ENCODE peak calls at places on chromosome 2, in five cellular contexts. R is NB4, E is tibial artery, O is PC-9, A is mammary epithelial cell. B is an unnamed sample.

GRCh38 chr2:50556934-50557575 is 474.9 kb downstream of the NRXN1 start:
- DNase-seq in R (no peak), E (no peak), O (no peak), A (peak), B (peak)

GRCh38 chr2:43300781-43301586 is 74.6 kb upstream of the ZFP36L2 start:
- DNase-seq in R (no peak), E (no peak), O (no peak), A (peak), B (peak)

GRCh38 chr2:109324859-109325258 is 195.9 kb downstream of the SH3RF3 start:
- DNase-seq in R (peak), E (peak), O (peak), A (peak), B (peak)

GRCh38 chr2:236769981-236770671 is 200.5 kb downstream of the ACKR3 start:
- DNase-seq in R (peak), E (no peak), O (peak), A (peak), B (peak)

GRCh38 chr2:75655861-75656260 is 9.3 kb downstream of the MRPL19 start:
- DNase-seq in R (no peak), E (no peak), O (no peak), A (peak), B (no peak)

GRCh38 chr2:3665886-3666612 is 8.0 kb downstream of the ALLC start:
- DNase-seq in R (no peak), E (peak), O (no peak), A (no peak), B (no peak)

GRCh38 chr2:43136862-43137261 is 89.5 kb downstream of the ZFP36L2 start:
- DNase-seq in R (peak), E (no peak), O (no peak), A (no peak), B (no peak)

GRCh38 chr2:23782647-23783046 is 144.3 kb downstream of the ATAD2B start:
- DNase-seq in R (no peak), E (no peak), O (no peak), A (no peak), B (no peak)

GRCh38 chr2:121019073-121019472 is 265.9 kb downstream of the TFCP2L1 start:
- DNase-seq in R (no peak), E (no peak), O (no peak), A (no peak), B (peak)

GRCh38 chr2:207167129-207167923 is 1.6 kb upstream of the KLF7 start:
- DNase-seq in R (peak), E (no peak), O (no peak), A (peak), B (peak)

GRCh38 chr2:216632321-216632951 is 784 bp upstream of the IGFBP2 start:
- DNase-seq in R (peak), E (no peak), O (no peak), A (no peak), B (no peak)

GRCh38 chr2:45275235-45275805 is 266.1 kb upstream of the SIX2 start:
- DNase-seq in R (no peak), E (no peak), O (peak), A (peak), B (peak)

GRCh38 chr2:127118467-127118866 is 11.5 kb upstream of the BIN1 start:
- DNase-seq in R (no peak), E (no peak), O (no peak), A (no peak), B (no peak)

GRCh38 chr2:134250840-134251461 is 2.9 kb upstream of the MGAT5 start:
- DNase-seq in R (peak), E (no peak), O (no peak), A (no peak), B (no peak)

GRCh38 chr2:43222472-43223146 is 3.8 kb downstream of the ZFP36L2 start:
- DNase-seq in R (peak), E (no peak), O (no peak), A (peak), B (peak)

GRCh38 chr2:32772623-32773221 is 144.9 kb downstream of the TTC27 start:
- DNase-seq in R (peak), E (no peak), O (peak), A (peak), B (peak)

GRCh38 chr2:76850969-76851368 is 671.2 kb downstream of the LRRTM4 start:
- DNase-seq in R (no peak), E (no peak), O (no peak), A (no peak), B (no peak)

GRCh38 chr2:102106133-102106556 is 36.4 kb upstream of the IL1R1 start:
- DNase-seq in R (no peak), E (no peak), O (no peak), A (no peak), B (peak)

GRCh38 chr2:5144159-5144558 is 548.0 kb upstream of the SOX11 start:
- DNase-seq in R (no peak), E (no peak), O (no peak), A (no peak), B (no peak)

GRCh38 chr2:179427065-179427464 is 162.4 kb upstream of the SESTD1 start:
- DNase-seq in R (no peak), E (no peak), O (no peak), A (no peak), B (no peak)

GRCh38 chr2:206452242-206452641 is 8.9 kb downstream of the ADAM23 start:
- DNase-seq in R (no peak), E (no peak), O (no peak), A (no peak), B (peak)

GRCh38 chr2:24026233-24026632 is 16.3 kb downstream of the MFSD2B start:
- DNase-seq in R (no peak), E (no peak), O (no peak), A (no peak), B (no peak)

GRCh38 chr2:80896576-80896975 is 592.0 kb upstream of the LRRTM1 start:
- DNase-seq in R (peak), E (no peak), O (no peak), A (no peak), B (no peak)

GRCh38 chr2:224816816-224817215 is 100.7 kb upstream of the CCDC195 start:
- DNase-seq in R (no peak), E (no peak), O (no peak), A (peak), B (peak)

GRCh38 chr2:65397122-65397521 is 35.3 kb downstream of the SPRED2 start:
- DNase-seq in R (peak), E (no peak), O (no peak), A (no peak), B (no peak)

GRCh38 chr2:156511803-156512202 is 75.6 kb downstream of the GPD2 start:
- DNase-seq in R (no peak), E (no peak), O (no peak), A (no peak), B (no peak)

GRCh38 chr2:148719941-148720436 is 75.4 kb downstream of the EPC2 start:
- DNase-seq in R (no peak), E (no peak), O (no peak), A (no peak), B (no peak)

GRCh38 chr2:199596549-199596948 is 138.8 kb upstream of the SATB2 start:
- DNase-seq in R (peak), E (no peak), O (no peak), A (peak), B (peak)

GRCh38 chr2:52074139-52074719 is 1042.3 kb upstream of the NRXN1 start:
- DNase-seq in R (no peak), E (no peak), O (no peak), A (no peak), B (no peak)

GRCh38 chr2:52077159-52077558 is 1045.2 kb upstream of the NRXN1 start:
- DNase-seq in R (no peak), E (no peak), O (no peak), A (no peak), B (no peak)

GRCh38 chr2:52070665-52071064 is 1038.7 kb upstream of the NRXN1 start:
- DNase-seq in R (no peak), E (no peak), O (no peak), A (no peak), B (no peak)

GRCh38 chr2:52072949-52073348 is 1041.0 kb upstream of the NRXN1 start:
- DNase-seq in R (no peak), E (no peak), O (no peak), A (no peak), B (no peak)
- H3K4me3 ChIP-seq in R (no peak), E (no peak), O (no peak), A (no peak), B (no peak)

GRCh38 chr2:37458133-37458532 is 113.7 kb downstream of the QPCT start:
- DNase-seq in R (no peak), E (no peak), O (no peak), A (no peak), B (no peak)

GRCh38 chr2:37459095-37459981 is 114.9 kb downstream of the QPCT start:
- DNase-seq in R (no peak), E (no peak), O (no peak), A (peak), B (peak)

GRCh38 chr2:37456479-37456878 is 112.0 kb downstream of the QPCT start:
- DNase-seq in R (peak), E (no peak), O (no peak), A (no peak), B (peak)

GRCh38 chr2:37454851-37455762 is 110.7 kb downstream of the QPCT start:
- DNase-seq in R (no peak), E (no peak), O (no peak), A (no peak), B (peak)

DNA sequence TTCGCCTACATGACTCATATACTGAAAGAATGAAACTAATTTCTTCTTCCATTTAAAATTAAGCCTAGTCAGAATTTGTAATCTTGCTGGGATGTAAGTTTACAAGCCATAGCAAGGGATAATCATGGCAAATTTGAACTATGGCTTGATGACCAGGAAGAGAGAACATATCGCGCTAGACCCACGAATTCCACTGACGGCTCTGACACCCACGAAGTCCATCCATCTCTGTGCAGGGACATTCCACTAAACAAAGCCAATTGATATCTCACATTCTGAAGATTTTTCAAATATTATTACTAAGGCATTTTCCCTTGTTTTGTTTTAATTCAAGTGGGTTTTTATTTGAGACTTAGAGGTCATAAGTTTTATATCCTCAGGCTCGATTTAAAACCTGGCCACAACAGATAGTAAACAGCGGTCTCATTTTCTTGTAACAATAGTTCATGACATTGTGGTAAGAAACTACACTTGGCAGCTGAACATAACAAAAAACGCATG is 113.0 kb downstream of the QPCT start:
- DNase-seq in R (no peak), E (no peak), O (no peak), A (no peak), B (no peak)
- TF ChIP-seq CTCF in R (no peak), E (no peak), O (no peak), A (no peak), B (no peak)

DNA sequence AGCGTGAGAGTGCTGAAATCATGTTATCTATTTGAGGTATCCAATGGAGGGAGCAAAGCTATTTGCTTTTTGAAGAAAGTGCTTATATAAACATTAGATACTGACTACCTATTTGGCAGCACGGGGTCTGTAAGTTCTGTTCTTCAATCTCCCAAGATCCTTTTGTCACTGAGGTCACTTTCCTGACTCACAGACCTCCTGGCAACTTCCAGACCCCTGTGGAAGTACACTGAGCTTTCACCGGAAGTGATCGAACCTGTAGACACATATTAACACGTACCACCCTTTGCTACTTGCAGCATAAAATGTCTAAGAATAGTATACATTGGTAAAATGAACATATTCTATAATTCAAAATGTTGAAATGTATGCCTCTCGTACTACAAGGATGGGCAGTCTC is 452.6 kb upstream of the ST6GAL2 start:
- DNase-seq in R (no peak), E (no peak), O (no peak), A (no peak), B (no peak)
- H3K4me3 ChIP-seq in R (no peak), E (no peak), O (no peak), A (no peak), B (no peak)

GRCh38 chr2:94870392-94871225 is 621 bp upstream of the TEKT4 start:
- DNase-seq in R (peak), E (peak), O (peak), A (no peak), B (no peak)
- TF ChIP-seq CTCF in R (peak), E (no peak), O (peak), A (peak), B (peak)

DNA sequence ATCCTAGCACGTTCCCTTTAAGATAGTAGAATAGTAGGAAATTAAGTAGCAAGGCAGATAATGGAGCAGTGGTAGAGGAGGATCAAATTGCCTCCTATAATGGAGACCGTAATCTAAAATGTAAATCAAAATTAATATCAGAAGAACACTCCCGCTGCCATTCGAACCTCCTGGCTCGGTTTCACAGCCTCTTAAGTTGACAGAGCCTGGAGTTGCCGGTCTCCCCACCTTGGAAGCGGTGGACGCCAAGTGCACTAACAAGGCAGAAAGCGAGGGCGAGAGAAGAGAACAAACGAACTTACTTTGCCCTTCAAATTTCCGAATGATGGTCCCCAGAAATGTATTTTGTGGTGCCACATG is 446 bp downstream of the KCNH7 start:
- DNase-seq in R (no peak), E (no peak), O (no peak), A (no peak), B (no peak)
- H3K4me3 ChIP-seq in R (no peak), E (no peak), O (no peak), A (no peak), B (no peak)

DNA sequence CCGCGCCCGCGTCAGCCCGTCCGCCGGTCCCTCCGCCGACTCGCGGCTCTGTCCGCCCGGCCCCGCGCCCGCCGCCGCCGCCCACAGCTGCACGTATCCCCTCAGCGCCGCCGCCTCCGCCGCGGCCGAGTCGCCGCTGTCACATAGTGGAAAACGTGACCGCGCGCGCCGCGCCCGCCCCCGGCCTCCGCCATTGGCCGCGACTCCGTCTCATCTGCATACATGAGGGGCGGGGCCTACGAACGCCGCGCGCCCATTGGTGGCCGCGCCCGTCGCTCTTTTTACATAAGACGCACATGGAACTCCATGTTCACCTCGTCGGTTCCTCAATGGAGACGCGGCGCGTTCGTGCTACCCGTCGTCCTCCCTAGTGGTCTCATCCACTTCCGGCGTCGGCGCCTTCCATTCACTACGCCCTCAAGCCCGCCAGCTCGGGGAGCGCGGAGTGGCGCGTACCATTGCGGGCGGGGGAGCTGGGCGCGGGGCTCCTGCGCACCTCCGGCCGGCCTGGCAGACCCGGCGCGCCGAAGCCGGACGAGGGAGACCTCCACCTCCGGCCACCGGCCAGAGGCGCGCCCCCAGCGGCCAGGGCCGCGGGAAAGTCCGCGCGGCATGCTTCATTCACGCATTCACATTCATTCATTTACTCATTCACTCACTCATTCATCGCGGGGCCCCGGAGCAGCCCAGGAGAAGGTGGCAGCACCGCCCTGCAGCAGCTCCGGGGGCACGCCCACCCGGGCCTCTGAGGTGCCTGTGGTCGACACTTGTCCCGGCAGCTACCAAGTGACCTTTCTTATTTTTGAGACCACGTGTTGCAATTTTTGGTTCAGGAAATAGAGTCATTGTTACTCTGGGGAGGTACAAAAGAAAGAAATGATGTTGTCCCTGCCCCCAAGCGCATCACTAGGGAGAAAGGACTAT is 502 bp upstream of the PER2 start:
- DNase-seq in R (peak), E (peak), O (peak), A (peak), B (peak)
- TF ChIP-seq CTCF in R (peak), E (peak), O (peak), A (no peak), B (no peak)

DNA sequence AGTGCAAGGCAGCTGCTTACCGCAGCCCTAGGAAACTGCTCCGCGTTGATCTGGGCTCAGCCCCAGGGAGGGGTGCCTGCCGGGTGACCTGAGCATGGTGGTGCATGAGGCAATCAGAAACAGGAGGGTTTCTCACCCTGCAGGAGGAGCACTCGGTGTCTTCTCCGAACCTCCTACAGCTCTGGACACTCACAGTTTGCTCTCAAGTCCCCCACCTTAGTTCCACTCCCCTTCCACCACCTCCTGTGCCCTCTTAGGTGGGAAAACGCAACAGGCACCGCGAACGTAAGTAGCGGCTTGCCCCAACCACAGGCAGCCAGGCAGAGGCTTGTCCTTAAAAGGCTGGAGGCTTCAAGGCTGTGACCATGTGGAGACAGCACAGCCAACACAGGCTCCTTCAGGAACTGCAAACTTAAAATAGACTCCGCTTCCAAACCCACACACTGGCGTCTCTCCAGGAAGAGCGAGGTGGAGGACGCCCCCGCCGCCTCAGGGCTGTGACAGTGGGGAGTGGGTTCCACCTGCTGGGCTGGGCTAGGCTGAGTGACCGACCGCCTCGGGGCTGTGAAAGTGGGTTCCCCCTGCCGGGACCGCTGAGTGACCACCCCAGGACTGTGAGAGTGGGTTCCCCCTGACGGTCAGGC is 71.6 kb downstream of the NDUFA10 start:
- DNase-seq in R (peak), E (peak), O (no peak), A (no peak), B (peak)
- H3K4me3 ChIP-seq in R (no peak), E (peak), O (no peak), A (no peak), B (no peak)

GRCh38 chr2:38583994-38584393 is 18.7 kb downstream of the HNRNPLL start:
- DNase-seq in R (no peak), E (no peak), O (no peak), A (no peak), B (no peak)

GRCh38 chr2:38580237-38580636 is 22.5 kb downstream of the HNRNPLL start:
- DNase-seq in R (no peak), E (no peak), O (no peak), A (no peak), B (no peak)

GRCh38 chr2:38586926-38587325 is 15.8 kb downstream of the HNRNPLL start:
- DNase-seq in R (peak), E (no peak), O (no peak), A (no peak), B (no peak)

GRCh38 chr2:38581193-38582147 is 21.3 kb downstream of the HNRNPLL start:
- DNase-seq in R (peak), E (no peak), O (no peak), A (peak), B (peak)

GRCh38 chr2:38583524-38583923 is 19.2 kb downstream of the HNRNPLL start:
- DNase-seq in R (no peak), E (no peak), O (no peak), A (no peak), B (no peak)
- TF ChIP-seq CTCF in R (no peak), E (no peak), O (no peak), A (no peak), B (no peak)

GRCh38 chr2:218290316-218291261 is 1.7 kb downstream of the TMBIM1 start:
- DNase-seq in R (peak), E (no peak), O (no peak), A (peak), B (peak)
- H3K4me3 ChIP-seq in R (peak), E (peak), O (peak), A (peak), B (peak)